ENCODE peak calls at places on chromosome 1, in ten cellular contexts. G, L, J, S, U, X, P, T, Y and K are unnamed samples.

GRCh38 chr1:184483101-184483813 is 96.4 kb downstream of the C1orf21 start:
- DNase-seq in G (peak), L (peak), J (no peak), S (peak), U (no peak), X (peak), P (no peak), T (no peak), Y (no peak), K (no peak)

GRCh38 chr1:24045766-24046165 is 65.6 kb upstream of the SRSF10 start:
- DNase-seq in G (no peak), L (no peak), J (no peak), S (no peak), U (no peak), X (no peak), P (no peak), T (no peak), Y (no peak), K (no peak)

GRCh38 chr1:18232052-18232451 is 124.5 kb downstream of the IGSF21 start:
- DNase-seq in G (no peak), L (no peak), J (no peak), S (no peak), U (no peak), X (no peak), P (no peak), T (no peak), Y (no peak), K (no peak)

GRCh38 chr1:204072951-204073836 is at the start of gene SOX13:
- DNase-seq in G (peak), L (peak), J (peak), S (peak), U (peak), X (peak), P (peak), T (peak), Y (peak), K (peak)

GRCh38 chr1:220498188-220498587 is 29.7 kb upstream of the MARK1 start:
- DNase-seq in G (no peak), L (no peak), J (no peak), S (peak), U (peak), X (no peak), P (no peak), T (no peak), Y (no peak), K (no peak)

GRCh38 chr1:228902781-228903572 is 167.7 kb downstream of the RHOU start:
- DNase-seq in G (peak), L (peak), J (no peak), S (peak), U (peak), X (peak), P (no peak), T (no peak), Y (no peak), K (no peak)

GRCh38 chr1:905071-905749 is 18.5 kb upstream of the SAMD11 start:
- DNase-seq in G (peak), L (peak), J (peak), S (no peak), U (no peak), X (peak), P (peak), T (no peak), Y (peak), K (peak)

GRCh38 chr1:168468042-168468809 is 75.6 kb downstream of the XCL2 start:
- DNase-seq in G (no peak), L (no peak), J (no peak), S (no peak), U (peak), X (no peak), P (no peak), T (no peak), Y (no peak), K (no peak)

GRCh38 chr1:114353233-114353632 is 157.8 kb downstream of the TRIM33 start:
- DNase-seq in G (no peak), L (peak), J (no peak), S (peak), U (no peak), X (peak), P (peak), T (no peak), Y (no peak), K (peak)

GRCh38 chr1:239976130-239976968 is 115.3 kb upstream of the FMN2 start:
- DNase-seq in G (peak), L (peak), J (peak), S (peak), U (peak), X (peak), P (peak), T (peak), Y (peak), K (peak)

GRCh38 chr1:2602866-2603520 is 16.4 kb downstream of the PRXL2B start:
- DNase-seq in G (no peak), L (no peak), J (no peak), S (no peak), U (no peak), X (no peak), P (no peak), T (no peak), Y (no peak), K (peak)

GRCh38 chr1:158248122-158248521 is 6.1 kb upstream of the CD1A start:
- DNase-seq in G (no peak), L (no peak), J (no peak), S (no peak), U (no peak), X (peak), P (peak), T (no peak), Y (no peak), K (no peak)

GRCh38 chr1:51622455-51622913 is 5.6 kb downstream of the OSBPL9 start:
- DNase-seq in G (peak), L (peak), J (no peak), S (peak), U (peak), X (peak), P (peak), T (peak), Y (no peak), K (no peak)

GRCh38 chr1:170836146-170836545 is 99.2 kb upstream of the MROH9 start:
- DNase-seq in G (no peak), L (no peak), J (no peak), S (peak), U (no peak), X (no peak), P (no peak), T (no peak), Y (no peak), K (no peak)

GRCh38 chr1:19029191-19030085 is 73.0 kb upstream of the IFFO2 start:
- DNase-seq in G (peak), L (no peak), J (no peak), S (no peak), U (no peak), X (no peak), P (peak), T (no peak), Y (no peak), K (peak)

GRCh38 chr1:246113555-246114095 is 393.5 kb downstream of the SMYD3 start:
- DNase-seq in G (peak), L (no peak), J (no peak), S (peak), U (no peak), X (no peak), P (no peak), T (no peak), Y (no peak), K (no peak)

GRCh38 chr1:40762144-40762923 is 21.3 kb upstream of the KCNQ4 start:
- DNase-seq in G (no peak), L (no peak), J (no peak), S (no peak), U (no peak), X (no peak), P (no peak), T (no peak), Y (no peak), K (no peak)

GRCh38 chr1:16191309-16191708 is 21.1 kb downstream of the ARHGEF19 start:
- DNase-seq in G (no peak), L (no peak), J (no peak), S (no peak), U (no peak), X (no peak), P (no peak), T (no peak), Y (no peak), K (no peak)

GRCh38 chr1:48947761-48948537 is 171.3 kb upstream of the BEND5 start:
- DNase-seq in G (no peak), L (no peak), J (no peak), S (no peak), U (no peak), X (no peak), P (no peak), T (no peak), Y (no peak), K (no peak)

GRCh38 chr1:192831706-192832355 is 23.0 kb downstream of the RGS2 start:
- DNase-seq in G (no peak), L (no peak), J (no peak), S (peak), U (peak), X (no peak), P (no peak), T (no peak), Y (no peak), K (no peak)

GRCh38 chr1:147204080-147204479 is 21.1 kb downstream of the FMO5 start:
- DNase-seq in G (no peak), L (no peak), J (no peak), S (no peak), U (no peak), X (no peak), P (no peak), T (no peak), Y (no peak), K (no peak)

GRCh38 chr1:180945551-180945950 is 32.9 kb downstream of the KIAA1614 start:
- DNase-seq in G (no peak), L (no peak), J (no peak), S (no peak), U (no peak), X (no peak), P (no peak), T (no peak), Y (no peak), K (no peak)

GRCh38 chr1:67978988-67979516 is 71.4 kb downstream of the DIRAS3 start:
- DNase-seq in G (no peak), L (no peak), J (no peak), S (peak), U (peak), X (no peak), P (no peak), T (no peak), Y (no peak), K (no peak)